ENCODE peak calls at places on chromosomes 1 and 21, in eight cellular contexts. Y, I, O, V, U, N, T and D are unnamed samples.
A peak's percentile ranks its signal among the peaks of the same experiment; 100 is the strongest.

GRCh38 chr1:67889940-67890567 is 56.8 kb upstream of the GNG12 start:
- DNase-seq in Y (no peak), I (no peak), O (peak; percentile 50), V (no peak), U (peak; percentile 85), N (no peak), T (no peak), D (peak; percentile 92)

GRCh38 chr1:218344814-218345672 is at the start of gene TGFB2:
- DNase-seq in Y (no peak), I (no peak), O (no peak), V (peak; percentile 69), U (peak; percentile 98), N (peak; percentile 53), T (peak; percentile 29), D (peak; percentile 70)

GRCh38 chr1:75342799-75343198 is 208.6 kb downstream of the LHX8 start:
- DNase-seq in Y (no peak), I (no peak), O (no peak), V (peak; percentile 24), U (no peak), N (no peak), T (peak; percentile 15), D (no peak)

GRCh38 chr1:227796359-227796915 is 19.0 kb upstream of the PRSS38 start:
- DNase-seq in Y (no peak), I (no peak), O (no peak), V (no peak), U (no peak), N (no peak), T (no peak), D (no peak)

GRCh38 chr21:46161180-46161799 is 5.9 kb upstream of the FTCD start:
- DNase-seq in Y (peak; percentile 30), I (no peak), O (no peak), V (no peak), U (no peak), N (no peak), T (no peak), D (no peak)

GRCh38 chr1:197343663-197344273 is 75.7 kb downstream of the CRB1 start:
- DNase-seq in Y (no peak), I (no peak), O (no peak), V (no peak), U (no peak), N (no peak), T (no peak), D (no peak)

GRCh38 chr1:228876187-228876586 is 140.9 kb downstream of the RHOU start:
- DNase-seq in Y (no peak), I (no peak), O (no peak), V (no peak), U (no peak), N (no peak), T (no peak), D (no peak)

GRCh38 chr1:164712131-164713031 is 153.4 kb downstream of the PBX1 start:
- DNase-seq in Y (peak; percentile 69), I (no peak), O (no peak), V (no peak), U (peak; percentile 46), N (no peak), T (no peak), D (peak; percentile 70)

GRCh38 chr21:43306911-43307676 is 119.8 kb downstream of the SIK1 start:
- DNase-seq in Y (peak; percentile 56), I (no peak), O (no peak), V (no peak), U (peak; percentile 65), N (peak; percentile 91), T (no peak), D (peak; percentile 61)

GRCh38 chr1:93816970-93817738 is 61.9 kb downstream of the DNTTIP2 start:
- DNase-seq in Y (peak; percentile 80), I (peak; percentile 65), O (no peak), V (no peak), U (no peak), N (no peak), T (no peak), D (peak; percentile 40)

GRCh38 chr1:231039161-231040018 is 664 bp downstream of the FAM89A start:
- DNase-seq in Y (peak; percentile 83), I (peak; percentile 21), O (no peak), V (peak; percentile 66), U (peak; percentile 31), N (peak; percentile 42), T (peak; percentile 75), D (peak; percentile 75)

GRCh38 chr1:1123581-1124507 is 8.0 kb upstream of the C1orf159 start:
- DNase-seq in Y (no peak), I (no peak), O (no peak), V (no peak), U (no peak), N (no peak), T (no peak), D (peak; percentile 71)

GRCh38 chr1:154841384-154841783 is 28.7 kb downstream of the KCNN3 start:
- DNase-seq in Y (no peak), I (no peak), O (no peak), V (no peak), U (no peak), N (no peak), T (no peak), D (no peak)

GRCh38 chr1:154845174-154845573 is 24.9 kb downstream of the KCNN3 start:
- DNase-seq in Y (no peak), I (no peak), O (no peak), V (no peak), U (no peak), N (no peak), T (no peak), D (no peak)

GRCh38 chr1:154840557-154841176 is 29.4 kb downstream of the KCNN3 start:
- DNase-seq in Y (no peak), I (no peak), O (no peak), V (no peak), U (no peak), N (no peak), T (no peak), D (peak; percentile 9)

GRCh38 chr1:154843913-154844681 is 26.0 kb downstream of the KCNN3 start:
- DNase-seq in Y (no peak), I (no peak), O (no peak), V (no peak), U (no peak), N (no peak), T (no peak), D (no peak)

GRCh38 chr1:154842635-154843034 is 27.4 kb downstream of the KCNN3 start:
- DNase-seq in Y (no peak), I (no peak), O (no peak), V (no peak), U (no peak), N (no peak), T (no peak), D (no peak)
- H3K79me2 ChIP-seq in Y (no peaks in the 10 kb centered on the region), I (no peaks in the 10 kb centered on the region), O (no peaks in the 10 kb centered on the region), V (no peaks in the 10 kb centered on the region), U (no peaks in the 10 kb centered on the region), N (peaks cover 74% of the 10 kb centered on the region), T (no peaks in the 10 kb centered on the region), D (no peaks in the 10 kb centered on the region)

GRCh38 chr1:2350911-2351655 is 40.3 kb downstream of the MORN1 start:
- DNase-seq in Y (no peak), I (no peak), O (no peak), V (no peak), U (no peak), N (no peak), T (no peak), D (no peak)

GRCh38 chr1:2349821-2350220 is 41.5 kb downstream of the MORN1 start:
- DNase-seq in Y (no peak), I (no peak), O (no peak), V (no peak), U (no peak), N (no peak), T (peak; percentile 73), D (no peak)

GRCh38 chr1:2348346-2349275 is 42.7 kb downstream of the MORN1 start:
- DNase-seq in Y (no peak), I (no peak), O (no peak), V (no peak), U (no peak), N (no peak), T (peak; percentile 38), D (no peak)

GRCh38 chr1:2351723-2352122 is 39.6 kb downstream of the MORN1 start:
- DNase-seq in Y (no peak), I (no peak), O (no peak), V (no peak), U (no peak), N (no peak), T (no peak), D (no peak)

DNA sequence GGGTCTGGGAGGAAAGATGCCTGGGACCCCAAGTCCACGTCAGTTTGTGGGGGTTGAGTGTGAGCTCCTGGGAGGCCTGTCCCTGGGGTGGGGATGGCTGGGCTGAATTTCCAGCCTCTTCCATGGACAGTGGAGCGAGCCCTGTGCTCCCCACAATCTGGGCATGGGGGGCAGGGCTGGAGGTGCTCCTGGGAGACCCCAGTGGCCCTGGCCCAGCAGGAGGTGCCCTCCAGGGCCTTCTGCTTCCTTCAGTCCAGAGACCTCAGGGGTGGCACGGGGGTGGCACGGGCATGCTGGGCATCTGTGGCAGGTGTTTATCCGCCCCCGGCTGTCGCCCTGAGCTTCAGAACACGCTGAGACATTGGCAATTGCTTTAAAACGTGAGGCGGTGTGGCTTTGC is 40.9 kb downstream of the MORN1 start:
- DNase-seq in Y (no peak), I (no peak), O (no peak), V (no peak), U (no peak), N (no peak), T (no peak), D (no peak)
- TF ChIP-seq EZH2phosphoT487 in Y (no peak), I (no peak), O (no peak), V (no peak), U (no peak), N (no peak), T (no peak), D (no peak)

GRCh38 chr1:15687446-15687845 is 3.3 kb downstream of the PLEKHM2 start:
- DNase-seq in Y (no peak), I (no peak), O (no peak), V (no peak), U (no peak), N (no peak), T (no peak), D (no peak)
- H3K79me2 ChIP-seq in Y (peaks cover 80% of the 10 kb centered on the region), I (peaks cover 43% of the 10 kb centered on the region), O (peaks cover 72% of the 10 kb centered on the region), V (peaks cover 65% of the 10 kb centered on the region), U (peaks cover 79% of the 10 kb centered on the region), N (peaks cover 79% of the 10 kb centered on the region), T (peaks cover 82% of the 10 kb centered on the region), D (peaks cover 87% of the 10 kb centered on the region)

DNA sequence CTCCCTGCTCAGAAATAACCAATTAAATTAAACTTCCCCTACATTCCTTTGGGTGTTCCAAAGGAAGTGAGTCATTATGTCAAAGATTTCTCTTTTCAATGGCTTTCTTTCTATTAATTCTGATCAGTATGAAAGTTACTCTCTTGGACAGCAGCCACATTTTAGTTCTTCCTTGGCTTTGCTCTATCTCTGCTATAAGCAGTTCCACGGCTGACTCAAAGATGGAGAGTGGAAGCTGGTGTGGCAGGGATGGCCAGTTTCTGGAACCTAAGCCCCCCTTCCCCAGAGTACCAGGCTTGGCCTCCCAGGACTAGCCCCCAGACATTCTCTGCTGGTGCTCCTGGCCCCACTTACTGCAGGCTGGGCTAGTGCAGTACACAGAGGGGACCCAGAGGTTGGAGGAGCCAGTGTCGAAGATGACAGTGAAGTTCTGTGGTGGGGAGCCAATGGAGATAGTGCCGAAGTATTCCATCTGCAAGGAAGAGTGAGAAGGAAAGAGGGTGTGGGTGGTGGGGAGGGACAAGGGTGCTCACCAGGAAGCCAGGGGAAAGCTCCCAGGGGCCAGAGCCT is 1.8 kb downstream of the CTSE start:
- DNase-seq in Y (no peak), I (no peak), O (no peak), V (no peak), U (peak; percentile 81), N (no peak), T (no peak), D (peak; percentile 37)
- TF ChIP-seq EZH2phosphoT487 in Y (no peak), I (no peak), O (no peak), V (no peak), U (no peak), N (no peak), T (no peak), D (no peak)